ENCODE peak calls at places on chromosomes 12 and 14, in six cellular contexts. I, M, N, D, W and P are unnamed samples.

GRCh38 chr14:22689186-22689585 is 45.0 kb upstream of the OR6J1 start:
- DNase-seq in N (peak), D (peak), I (peak), W (no peak), M (no peak), P (peak)

GRCh38 chr12:132049876-132050275 is 94.2 kb downstream of the DDX51 start:
- DNase-seq in I (no peak), N (no peak), D (no peak), M (no peak), W (no peak), P (no peak)

GRCh38 chr12:66709444-66709773 is 30.5 kb upstream of the GRIP1 start:
- DNase-seq in D (no peak), N (no peak), W (no peak), M (no peak), I (no peak), P (no peak)

GRCh38 chr14:83379371-83379770 is 1845.7 kb upstream of the SEL1L start:
- DNase-seq in N (no peak), I (no peak), D (no peak), W (no peak), M (no peak), P (no peak)

GRCh38 chr12:109760930-109761630 is 47.5 kb downstream of the FAM222A start:
- DNase-seq in D (no peak), N (no peak), W (no peak), I (no peak), M (no peak), P (no peak)

GRCh38 chr12:131456301-131457027 is 254.4 kb upstream of the SFSWAP start:
- DNase-seq in M (no peak), N (no peak), W (no peak), I (no peak), D (no peak), P (no peak)

GRCh38 chr12:100564090-100564489 is 9.4 kb upstream of the GAS2L3 start:
- DNase-seq in W (peak), I (no peak), M (no peak), N (no peak), D (no peak), P (no peak)

GRCh38 chr14:22602011-22602410 is 3.9 kb downstream of the ABHD4 start:
- DNase-seq in N (no peak), W (no peak), M (no peak), I (no peak), D (no peak), P (no peak)

GRCh38 chr12:102833687-102834435 is 83.2 kb downstream of the PAH start:
- DNase-seq in D (peak), I (no peak), M (no peak), W (peak), N (peak), P (peak)

GRCh38 chr14:20412422-20412821 is 879 bp downstream of the TEP1 start:
- DNase-seq in I (peak), N (peak), M (no peak), D (no peak), W (no peak), P (peak)

GRCh38 chr12:115846516-115846915 is 431.0 kb downstream of the MED13L start:
- DNase-seq in N (no peak), D (no peak), I (no peak), W (peak), M (no peak), P (no peak)

GRCh38 chr12:105444050-105444808 is 113.7 kb downstream of the C12orf75 start:
- DNase-seq in I (no peak), W (no peak), M (no peak), N (no peak), D (no peak), P (no peak)

GRCh38 chr12:108131035-108131434 is 1.9 kb downstream of the WSCD2 start:
- DNase-seq in D (no peak), N (no peak), W (no peak), M (no peak), I (no peak), P (no peak)

GRCh38 chr14:73472182-73473114 is 14.1 kb upstream of the NUMB start:
- DNase-seq in I (peak), N (peak), D (peak), M (peak), W (peak), P (peak)

GRCh38 chr12:75953312-75953906 is 78.2 kb downstream of the PHLDA1 start:
- DNase-seq in W (no peak), I (peak), D (peak), M (no peak), N (peak), P (peak)

GRCh38 chr14:40119321-40119720 is 687.1 kb upstream of the FBXO33 start:
- DNase-seq in I (no peak), W (no peak), M (no peak), N (no peak), D (peak), P (peak)

GRCh38 chr14:44625098-44625497 is 118.0 kb upstream of the FSCB start:
- DNase-seq in N (no peak), I (no peak), D (peak), W (no peak), M (no peak), P (no peak)

GRCh38 chr14:99065551-99065950 is 206.4 kb downstream of the BCL11B start:
- DNase-seq in W (no peak), M (no peak), D (no peak), I (peak), N (no peak), P (no peak)

GRCh38 chr12:93813972-93814821 is 137.0 kb downstream of the CRADD start:
- DNase-seq in I (no peak), M (no peak), D (no peak), W (no peak), N (no peak), P (peak)

GRCh38 chr12:116642683-116643082 is 83.5 kb downstream of the MAP1LC3B2 start:
- DNase-seq in D (no peak), N (no peak), I (no peak), W (no peak), M (no peak), P (no peak)

GRCh38 chr14:74207943-74208342 is 31.3 kb upstream of the VSX2 start:
- DNase-seq in I (peak), W (peak), N (peak), M (no peak), D (peak), P (peak)

GRCh38 chr14:88326352-88327103 is 3.5 kb upstream of the KCNK10 start:
- DNase-seq in D (no peak), I (no peak), W (peak), N (no peak), M (no peak), P (no peak)
- TF ChIP-seq EZH2 in D (peak), I (no peak), W (peak), N (peak), M (no peak), P (no peak)

GRCh38 chr12:114481200-114481535 is 75.2 kb upstream of the TBX5 start:
- DNase-seq in D (no peak), I (no peak), N (no peak), M (no peak), W (peak), P (peak)

GRCh38 chr12:114479831-114480230 is 73.9 kb upstream of the TBX5 start:
- DNase-seq in W (peak), I (no peak), N (no peak), D (no peak), M (no peak), P (peak)

GRCh38 chr12:114483996-114484395 is 78.1 kb upstream of the TBX5 start:
- DNase-seq in N (no peak), W (no peak), I (no peak), M (no peak), D (no peak), P (no peak)

GRCh38 chr12:114478891-114479290 is 72.9 kb upstream of the TBX5 start:
- DNase-seq in M (no peak), D (no peak), I (no peak), N (no peak), W (peak), P (no peak)

GRCh38 chr12:114480309-114481199 is 74.6 kb upstream of the TBX5 start:
- DNase-seq in I (peak), M (no peak), W (peak), N (no peak), D (no peak), P (peak)
- TF ChIP-seq EZH2 in I (no peak), M (no peak), W (peak), N (no peak), D (peak), P (no peak)

GRCh38 chr14:60510976-60511599 is 2.1 kb downstream of the SIX6 start:
- DNase-seq in D (no peak), I (no peak), N (no peak), W (peak), M (no peak), P (no peak)
- TF ChIP-seq EZH2 in D (no peak), I (peak), N (no peak), W (peak), M (no peak), P (peak)

DNA sequence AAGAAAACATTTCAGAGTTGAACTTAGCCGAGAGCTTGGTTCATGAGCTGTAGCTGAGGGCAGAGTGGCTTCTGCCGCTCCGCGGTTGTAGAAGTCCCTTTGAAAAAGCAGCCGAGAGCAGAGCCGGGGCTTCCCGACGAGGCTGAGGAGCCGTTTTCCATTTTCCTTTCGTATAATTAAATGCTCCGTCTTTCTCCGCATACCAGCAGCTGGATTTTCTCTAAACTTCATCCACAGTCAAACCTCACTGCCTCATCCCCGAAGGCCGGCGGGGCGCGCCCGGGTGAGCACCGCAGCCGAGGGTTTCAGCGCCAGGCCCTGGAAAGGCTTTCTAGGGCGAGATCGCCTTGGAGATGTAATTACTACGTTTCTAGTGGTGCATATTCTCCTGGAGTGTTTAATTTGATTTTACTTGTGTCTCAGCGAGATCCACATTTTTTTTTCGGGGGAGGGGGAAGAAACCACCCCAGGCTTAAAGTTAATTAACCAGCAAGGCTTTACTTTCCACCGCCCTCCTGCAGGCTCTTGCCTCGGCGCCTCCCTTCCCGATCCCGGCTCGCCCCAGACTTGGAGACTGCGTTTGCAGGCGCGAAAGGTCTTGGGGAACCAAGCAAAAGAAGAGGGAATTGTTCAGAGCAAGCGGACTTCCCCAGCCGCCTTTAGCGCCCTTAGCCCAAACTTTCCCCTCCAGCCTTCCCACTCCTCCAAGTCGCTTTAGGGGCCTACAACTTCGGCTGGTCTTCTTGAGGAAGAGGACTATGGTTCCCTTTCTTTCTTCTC is 2.9 kb upstream of the HOXC13 start:
- DNase-seq in I (no peak), M (no peak), N (no peak), D (no peak), W (no peak), P (no peak)
- TF ChIP-seq EZH2 in I (no peak), M (no peak), N (no peak), D (no peak), W (peak), P (peak)